ENCODE peak calls at places on chromosomes 3 and 15, in five cellular contexts. U is colonic mucosa; Z is AG09319; B is stimulated activated CD4-positive, alpha-beta T cell treated with anti-CD3 and anti-CD28 coated beads, Interleukin-15, amount 100 ng/mL, for 1 hour; Q is activated T-cell treated with anti-CD3 and anti-CD28 coated beads for 1 hour. S is an unnamed sample.

GRCh38 chr3:40298075-40298474 is 11.4 kb upstream of the EIF1B start:
- DNase-seq in Z (no peak), Q (no peak), B (no peak), U (no peak), S (no peak)

GRCh38 chr3:59680916-59681315 is 631.1 kb upstream of the CFAP20DC start:
- DNase-seq in Z (no peak), Q (no peak), U (no peak), B (no peak), S (no peak)

GRCh38 chr15:85329561-85330421 is 50.6 kb upstream of the AKAP13 start:
- DNase-seq in Q (no peak), U (peak; percentile 64), Z (no peak), B (no peak), S (no peak)

GRCh38 chr15:44532689-44533088 is 4.3 kb upstream of the EIF3J start:
- DNase-seq in B (no peak), Z (no peak), Q (no peak), U (no peak), S (no peak)

GRCh38 chr3:146166450-146167222 is 5.7 kb upstream of the PLOD2 start:
- DNase-seq in Q (no peak), B (no peak), U (no peak), Z (no peak), S (peak; percentile 23)

GRCh38 chr3:112931737-112932521 is 43.0 kb downstream of the CD200R1 start:
- DNase-seq in Z (no peak), B (no peak), Q (no peak), U (no peak), S (no peak)

GRCh38 chr15:59020321-59020720 is 32.9 kb downstream of the RNF111 start:
- DNase-seq in Q (no peak), U (no peak), B (no peak), Z (no peak), S (no peak)

GRCh38 chr3:17140670-17141505 is 256.1 kb downstream of the PLCL2 start:
- DNase-seq in U (no peak), Q (no peak), Z (peak; percentile 7), B (no peak), S (no peak)

GRCh38 chr3:112579697-112580096 is 17.9 kb downstream of the SLC35A5 start:
- DNase-seq in U (no peak), Q (no peak), B (no peak), Z (no peak), S (no peak)

GRCh38 chr15:60479711-60480110 is 769 bp upstream of the ICE2 start:
- DNase-seq in B (no peak), U (peak; percentile 25), Q (no peak), Z (no peak), S (no peak)

GRCh38 chr3:113736548-113737089 is 9.4 kb downstream of the NAA50 start:
- DNase-seq in Q (no peak), Z (peak; percentile 38), B (no peak), U (no peak), S (no peak)

GRCh38 chr3:190048831-190049541 is 71.7 kb downstream of the P3H2 start:
- DNase-seq in B (no peak), U (no peak), Q (no peak), Z (peak; percentile 38), S (peak; percentile 13)

GRCh38 chr15:74196175-74196574 is 6.4 kb downstream of the STRA6 start:
- DNase-seq in U (peak; percentile 85), Q (no peak), B (no peak), Z (peak; percentile 73), S (peak; percentile 83)

GRCh38 chr15:60993948-60994347 is 235.2 kb downstream of the RORA start:
- DNase-seq in U (no peak), B (no peak), Q (no peak), Z (no peak), S (no peak)

S was measured in T1000.